ENCODE peak calls at places on chromosomes 4 and X, in seven cellular contexts. C, J, L, Q, T, Y and V are unnamed samples.
A peak's percentile ranks its signal among the peaks of the same experiment; 100 is the strongest.

GRCh38 chr4:77861500-77861899 is 1.1 kb upstream of the MRPL1 start:
- DNase-seq in C (no peak), J (no peak), L (no peak), Q (no peak), T (no peak), Y (no peak), V (no peak)

GRCh38 chr4:59608466-59608865 is 1591.7 kb upstream of the ADGRL3 start:
- DNase-seq in C (no peak), J (no peak), L (no peak), Q (no peak), T (no peak), Y (no peak), V (no peak)

GRCh38 chrX:2463973-2464676 is 36.7 kb downstream of the DHRSX start:
- DNase-seq in C (no peak), J (no peak), L (no peak), Q (peak; percentile 49), T (no peak), Y (no peak), V (peak; percentile 76)

GRCh38 chr4:80798082-80798481 is 232.4 kb upstream of the BMP3 start:
- DNase-seq in C (no peak), J (no peak), L (no peak), Q (no peak), T (no peak), Y (no peak), V (no peak)

GRCh38 chr4:21522296-21522695 is 426.3 kb downstream of the KCNIP4 start:
- DNase-seq in C (no peak), J (no peak), L (no peak), Q (no peak), T (no peak), Y (no peak), V (no peak)

GRCh38 chrX:53583571-53583970 is 102.9 kb downstream of the HUWE1 start:
- DNase-seq in C (no peak), J (no peak), L (no peak), Q (no peak), T (no peak), Y (no peak), V (no peak)

GRCh38 chr4:148239406-148239805 is 202.8 kb downstream of the NR3C2 start:
- DNase-seq in C (no peak), J (peak; percentile 63), L (no peak), Q (no peak), T (no peak), Y (no peak), V (no peak)

GRCh38 chr4:188781655-188782054 is 642.4 kb downstream of the TRIML1 start:
- DNase-seq in C (no peak), J (no peak), L (no peak), Q (peak; percentile 33), T (no peak), Y (no peak), V (peak; percentile 60)

GRCh38 chrX:38205037-38205436 is 15.6 kb downstream of the SRPX start:
- DNase-seq in C (no peak), J (no peak), L (no peak), Q (no peak), T (no peak), Y (no peak), V (no peak)

GRCh38 chrX:132956421-132957210 is 1.8 kb downstream of the HS6ST2 start:
- DNase-seq in C (no peak), J (peak; percentile 51), L (no peak), Q (peak; percentile 39), T (no peak), Y (no peak), V (no peak)

GRCh38 chr4:159787901-159788300 is 685.0 kb downstream of the RAPGEF2 start:
- DNase-seq in C (no peak), J (no peak), L (no peak), Q (no peak), T (no peak), Y (no peak), V (no peak)

GRCh38 chrX:50903387-50904027 is 7.0 kb upstream of the BMP15 start:
- DNase-seq in C (no peak), J (no peak), L (no peak), Q (peak; percentile 66), T (peak; percentile 11), Y (no peak), V (peak; percentile 24)